ENCODE peak calls at places on chromosome 6, in seven cellular contexts. B, N, W, U, R, X and Z are unnamed samples.

GRCh38 chr6:37785688-37786270 is 33.7 kb upstream of the ZFAND3 start:
- DNase-seq in B (no peak), N (no peak), W (no peak), U (no peak), R (no peak), X (no peak), Z (no peak)

GRCh38 chr6:7112741-7113313 is 5.1 kb downstream of the RREB1 start:
- DNase-seq in B (no peak), N (peak), W (peak), U (no peak), R (peak), X (no peak), Z (no peak)

GRCh38 chr6:50141100-50141499 is 91.4 kb upstream of the DEFB112 start:
- DNase-seq in B (no peak), N (no peak), W (no peak), U (no peak), R (no peak), X (no peak), Z (no peak)

GRCh38 chr6:131003419-131004386 is 59.3 kb downstream of the EPB41L2 start:
- DNase-seq in B (no peak), N (no peak), W (no peak), U (no peak), R (no peak), X (no peak), Z (no peak)

GRCh38 chr6:156390621-156391378 is 386.4 kb upstream of the ARID1B start:
- DNase-seq in B (no peak), N (no peak), W (no peak), U (no peak), R (no peak), X (no peak), Z (no peak)

GRCh38 chr6:46186583-46186982 is 15.8 kb upstream of the ENPP5 start:
- DNase-seq in B (no peak), N (no peak), W (no peak), U (no peak), R (no peak), X (no peak), Z (no peak)

GRCh38 chr6:12163744-12164507 is 126.2 kb upstream of the EDN1 start:
- DNase-seq in B (no peak), N (no peak), W (no peak), U (no peak), R (no peak), X (no peak), Z (no peak)

GRCh38 chr6:63803371-63803770 is 167.8 kb downstream of the PHF3 start:
- DNase-seq in B (no peak), N (no peak), W (no peak), U (no peak), R (no peak), X (no peak), Z (no peak)

GRCh38 chr6:112429226-112429625 is 82.1 kb downstream of the RFPL4B start:
- DNase-seq in B (no peak), N (no peak), W (no peak), U (peak), R (no peak), X (no peak), Z (peak)

GRCh38 chr6:71473908-71474307 is 185.3 kb downstream of the OGFRL1 start:
- DNase-seq in B (no peak), N (no peak), W (no peak), U (no peak), R (no peak), X (no peak), Z (no peak)

GRCh38 chr6:147285087-147285855 is 81.1 kb downstream of the STXBP5 start:
- DNase-seq in B (peak), N (peak), W (no peak), U (no peak), R (peak), X (peak), Z (peak)

GRCh38 chr6:5501837-5502236 is 240.5 kb downstream of the FARS2 start:
- DNase-seq in B (no peak), N (no peak), W (no peak), U (no peak), R (no peak), X (no peak), Z (no peak)

GRCh38 chr6:103800131-103800670 is 1059.5 kb downstream of the HACE1 start:
- DNase-seq in B (no peak), N (no peak), W (no peak), U (no peak), R (no peak), X (no peak), Z (no peak)

GRCh38 chr6:107692351-107692750 is 131.8 kb downstream of the SCML4 start:
- DNase-seq in B (no peak), N (no peak), W (no peak), U (no peak), R (no peak), X (no peak), Z (no peak)

GRCh38 chr6:112027942-112028674 is 25.8 kb upstream of the CCN6 start:
- DNase-seq in B (no peak), N (no peak), W (no peak), U (no peak), R (no peak), X (no peak), Z (no peak)

GRCh38 chr6:44219053-44219814 is 2.5 kb downstream of the MYMX start:
- DNase-seq in B (no peak), N (peak), W (no peak), U (no peak), R (peak), X (peak), Z (no peak)

GRCh38 chr6:45966797-45967196 is 48.9 kb downstream of the CLIC5 start:
- DNase-seq in B (no peak), N (no peak), W (no peak), U (no peak), R (no peak), X (no peak), Z (no peak)

GRCh38 chr6:112562348-112563220 is 215.5 kb downstream of the RFPL4B start:
- DNase-seq in B (no peak), N (no peak), W (no peak), U (no peak), R (no peak), X (no peak), Z (no peak)

GRCh38 chr6:157056275-157056674 is 267.0 kb downstream of the TMEM242 start:
- DNase-seq in B (no peak), N (no peak), W (no peak), U (no peak), R (no peak), X (no peak), Z (no peak)

GRCh38 chr6:135496805-135497411 is 632 bp downstream of the AHI1 start:
- DNase-seq in B (no peak), N (no peak), W (no peak), U (no peak), R (no peak), X (no peak), Z (no peak)
- TF ChIP-seq JUND in B (no peak), N (no peak), W (no peak), U (no peak), R (no peak), X (no peak), Z (no peak)

DNA sequence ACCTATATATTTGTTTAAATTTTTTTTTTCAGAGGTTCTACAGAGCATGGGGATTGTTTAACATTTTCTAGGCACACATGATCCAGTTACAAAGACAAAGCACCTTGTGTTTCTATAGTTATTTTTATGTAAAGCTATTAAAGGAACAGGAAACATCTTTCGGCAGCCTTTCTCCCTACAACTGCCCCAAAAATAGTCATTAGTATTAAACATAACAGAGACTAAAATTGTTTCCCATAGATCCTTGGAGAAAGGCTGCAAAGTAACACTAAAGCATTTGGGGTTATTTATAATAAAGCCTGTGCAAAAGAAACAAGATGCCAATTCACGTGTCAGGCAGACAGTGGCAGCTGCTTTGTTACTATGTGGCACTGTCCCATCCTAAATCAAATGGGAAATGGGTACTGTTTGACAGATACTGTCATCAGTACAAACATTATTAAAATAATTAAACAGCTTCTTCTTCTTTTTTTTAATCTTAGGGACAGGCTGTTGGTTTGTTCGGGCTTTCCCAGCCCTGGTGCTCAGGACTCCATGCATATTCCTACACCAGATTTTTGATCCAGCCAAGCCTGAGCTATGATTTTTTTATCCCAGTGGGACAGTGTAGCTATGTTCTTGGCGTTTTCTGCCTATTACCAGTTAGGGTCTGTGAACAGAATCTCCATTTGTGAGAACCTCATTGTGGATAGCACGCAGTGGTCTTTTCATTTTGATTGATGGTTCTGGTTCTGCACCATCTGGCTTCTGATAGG is 460.5 kb upstream of the SOX4 start:
- DNase-seq in B (no peak), N (peak), W (no peak), U (no peak), R (no peak), X (no peak), Z (no peak)
- TF ChIP-seq JUND in B (no peak), N (no peak), W (no peak), U (no peak), R (no peak), X (no peak), Z (no peak)

GRCh38 chr6:105223242-105223641 is 43.4 kb upstream of the POPDC3 start:
- DNase-seq in B (no peak), N (no peak), W (no peak), U (no peak), R (no peak), X (no peak), Z (no peak)

GRCh38 chr6:105227292-105227628 is 47.4 kb upstream of the POPDC3 start:
- DNase-seq in B (no peak), N (peak), W (no peak), U (no peak), R (no peak), X (no peak), Z (no peak)

DNA sequence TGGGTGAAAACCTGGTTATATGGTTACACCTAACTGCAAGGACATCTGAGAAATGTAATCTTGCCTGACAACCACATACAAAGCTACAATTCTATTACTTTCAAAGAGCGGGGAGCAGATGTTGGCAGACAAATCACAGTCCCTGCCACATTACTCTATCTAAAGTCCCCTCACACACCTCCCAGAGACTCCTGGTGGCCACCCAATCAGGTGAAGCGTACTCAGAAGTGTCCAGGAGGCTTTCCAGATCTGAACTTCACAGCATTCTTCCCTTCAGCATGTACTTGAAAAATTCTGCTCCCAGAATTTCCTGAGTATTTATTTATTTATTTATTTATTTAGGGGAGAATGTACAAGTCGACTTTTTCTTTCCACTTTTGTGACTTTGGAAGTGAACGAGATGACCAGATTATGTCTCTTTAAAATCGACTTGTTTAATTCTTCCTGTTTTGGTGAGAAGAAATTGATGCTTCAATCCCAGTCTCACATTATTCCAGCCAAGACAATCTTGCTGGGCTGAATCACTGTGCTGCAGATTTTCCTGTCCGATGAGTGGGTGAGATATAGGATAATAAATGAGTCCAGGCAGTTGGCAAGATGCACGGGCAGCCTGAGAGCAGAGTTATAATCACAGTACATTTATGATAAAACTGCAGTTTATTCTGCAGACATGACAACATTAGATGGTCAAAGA is 46.9 kb upstream of the POPDC3 start:
- DNase-seq in B (no peak), N (peak), W (no peak), U (no peak), R (no peak), X (no peak), Z (no peak)
- TF ChIP-seq JUND in B (no peak), N (peak), W (no peak), U (no peak), R (no peak), X (no peak), Z (no peak)

GRCh38 chr6:3592371-3592941 is 135.6 kb upstream of the SLC22A23 start:
- DNase-seq in B (peak), N (no peak), W (no peak), U (no peak), R (peak), X (peak), Z (no peak)

GRCh38 chr6:3593161-3593560 is 136.3 kb upstream of the SLC22A23 start:
- DNase-seq in B (no peak), N (no peak), W (no peak), U (no peak), R (no peak), X (no peak), Z (no peak)

GRCh38 chr6:3591970-3592369 is 135.1 kb upstream of the SLC22A23 start:
- DNase-seq in B (no peak), N (no peak), W (no peak), U (no peak), R (no peak), X (no peak), Z (no peak)

GRCh38 chr6:3594196-3594595 is 137.3 kb upstream of the SLC22A23 start:
- DNase-seq in B (no peak), N (no peak), W (no peak), U (no peak), R (no peak), X (no peak), Z (no peak)

GRCh38 chr6:3596736-3597135 is 139.9 kb upstream of the SLC22A23 start:
- DNase-seq in B (no peak), N (no peak), W (no peak), U (no peak), R (no peak), X (peak), Z (no peak)
- TF ChIP-seq JUND in B (no peak), N (no peak), W (no peak), U (no peak), R (no peak), X (no peak), Z (no peak)

GRCh38 chr6:53984163-53984562 is 127.1 kb upstream of the MLIP start:
- DNase-seq in B (peak), N (no peak), W (no peak), U (no peak), R (peak), X (no peak), Z (no peak)
- TF ChIP-seq JUND in B (peak), N (peak), W (no peak), U (no peak), R (no peak), X (no peak), Z (no peak)

GRCh38 chr6:113763311-113763766 is 93.8 kb upstream of the MARCKS start:
- DNase-seq in B (no peak), N (no peak), W (no peak), U (no peak), R (no peak), X (no peak), Z (no peak)
- TF ChIP-seq JUND in B (no peak), N (no peak), W (no peak), U (no peak), R (no peak), X (no peak), Z (no peak)